ENCODE peak calls at places on chromosomes 12 and 14, in nine cellular contexts. One of them, this sample, is unnamed.

GRCh38 chr14:53156238-53156637 is 3.1 kb upstream of the DDHD1 start:
- DNase-seq in MCF 10A: no peak
- DNase-seq in RWPE1: no peak
- DNase-seq in tibial artery: no peak
- DNase-seq in HepG2: no peak
- DNase-seq in ovary: no peak
- DNase-seq in neural crest cell: no peak
- DNase-seq in left ventricle myocardium inferior: no peak
- DNase-seq in gastrocnemius medialis: no peak
- DNase-seq in this sample: no peak

GRCh38 chr12:69987453-69988102 is 162.6 kb downstream of the MYRFL start:
- DNase-seq in MCF 10A: peak
- DNase-seq in RWPE1: peak
- DNase-seq in tibial artery: no peak
- DNase-seq in HepG2: peak
- DNase-seq in ovary: no peak
- DNase-seq in neural crest cell: no peak
- DNase-seq in left ventricle myocardium inferior: no peak
- DNase-seq in gastrocnemius medialis: no peak
- DNase-seq in this sample: no peak

GRCh38 chr12:98955284-98955683 is 310.2 kb downstream of the APAF1 start:
- DNase-seq in MCF 10A: peak
- DNase-seq in RWPE1: peak
- DNase-seq in tibial artery: no peak
- DNase-seq in HepG2: peak
- DNase-seq in ovary: no peak
- DNase-seq in neural crest cell: no peak
- DNase-seq in left ventricle myocardium inferior: no peak
- DNase-seq in gastrocnemius medialis: no peak
- DNase-seq in this sample: no peak

GRCh38 chr12:16437281-16437816 is 89.9 kb downstream of the MGST1 start:
- DNase-seq in MCF 10A: peak
- DNase-seq in RWPE1: no peak
- DNase-seq in tibial artery: no peak
- DNase-seq in HepG2: no peak
- DNase-seq in ovary: no peak
- DNase-seq in neural crest cell: no peak
- DNase-seq in left ventricle myocardium inferior: no peak
- DNase-seq in gastrocnemius medialis: no peak
- DNase-seq in this sample: no peak

GRCh38 chr12:114952573-114953196 is 268.7 kb upstream of the TBX3 start:
- DNase-seq in MCF 10A: no peak
- DNase-seq in RWPE1: no peak
- DNase-seq in tibial artery: no peak
- DNase-seq in HepG2: no peak
- DNase-seq in ovary: no peak
- DNase-seq in neural crest cell: no peak
- DNase-seq in left ventricle myocardium inferior: peak
- DNase-seq in gastrocnemius medialis: peak
- DNase-seq in this sample: no peak

GRCh38 chr12:7346571-7347225 is 42.8 kb downstream of the ACSM4 start:
- DNase-seq in MCF 10A: peak
- DNase-seq in RWPE1: no peak
- DNase-seq in tibial artery: no peak
- DNase-seq in HepG2: no peak
- DNase-seq in ovary: no peak
- DNase-seq in neural crest cell: no peak
- DNase-seq in left ventricle myocardium inferior: no peak
- DNase-seq in gastrocnemius medialis: no peak
- DNase-seq in this sample: no peak

GRCh38 chr12:116813271-116814041 is 67.8 kb downstream of the HRK start:
- DNase-seq in MCF 10A: peak
- DNase-seq in RWPE1: peak
- DNase-seq in tibial artery: no peak
- DNase-seq in HepG2: no peak
- DNase-seq in ovary: no peak
- DNase-seq in neural crest cell: no peak
- DNase-seq in left ventricle myocardium inferior: no peak
- DNase-seq in gastrocnemius medialis: no peak
- DNase-seq in this sample: no peak

GRCh38 chr14:103894034-103894722 is 34.1 kb upstream of the TDRD9 start:
- DNase-seq in MCF 10A: no peak
- DNase-seq in RWPE1: no peak
- DNase-seq in tibial artery: no peak
- DNase-seq in HepG2: no peak
- DNase-seq in ovary: no peak
- DNase-seq in neural crest cell: no peak
- DNase-seq in left ventricle myocardium inferior: no peak
- DNase-seq in gastrocnemius medialis: no peak
- DNase-seq in this sample: no peak

GRCh38 chr14:100740931-100741330 is 14.2 kb downstream of the DLK1 start:
- DNase-seq in MCF 10A: no peak
- DNase-seq in RWPE1: no peak
- DNase-seq in tibial artery: peak
- DNase-seq in HepG2: no peak
- DNase-seq in ovary: peak
- DNase-seq in neural crest cell: no peak
- DNase-seq in left ventricle myocardium inferior: no peak
- DNase-seq in gastrocnemius medialis: no peak
- DNase-seq in this sample: no peak

GRCh38 chr14:65224799-65225198 is 122.5 kb upstream of the MAX start:
- DNase-seq in MCF 10A: peak
- DNase-seq in RWPE1: no peak
- DNase-seq in tibial artery: peak
- DNase-seq in HepG2: no peak
- DNase-seq in ovary: no peak
- DNase-seq in neural crest cell: no peak
- DNase-seq in left ventricle myocardium inferior: no peak
- DNase-seq in gastrocnemius medialis: no peak
- DNase-seq in this sample: no peak

DNA sequence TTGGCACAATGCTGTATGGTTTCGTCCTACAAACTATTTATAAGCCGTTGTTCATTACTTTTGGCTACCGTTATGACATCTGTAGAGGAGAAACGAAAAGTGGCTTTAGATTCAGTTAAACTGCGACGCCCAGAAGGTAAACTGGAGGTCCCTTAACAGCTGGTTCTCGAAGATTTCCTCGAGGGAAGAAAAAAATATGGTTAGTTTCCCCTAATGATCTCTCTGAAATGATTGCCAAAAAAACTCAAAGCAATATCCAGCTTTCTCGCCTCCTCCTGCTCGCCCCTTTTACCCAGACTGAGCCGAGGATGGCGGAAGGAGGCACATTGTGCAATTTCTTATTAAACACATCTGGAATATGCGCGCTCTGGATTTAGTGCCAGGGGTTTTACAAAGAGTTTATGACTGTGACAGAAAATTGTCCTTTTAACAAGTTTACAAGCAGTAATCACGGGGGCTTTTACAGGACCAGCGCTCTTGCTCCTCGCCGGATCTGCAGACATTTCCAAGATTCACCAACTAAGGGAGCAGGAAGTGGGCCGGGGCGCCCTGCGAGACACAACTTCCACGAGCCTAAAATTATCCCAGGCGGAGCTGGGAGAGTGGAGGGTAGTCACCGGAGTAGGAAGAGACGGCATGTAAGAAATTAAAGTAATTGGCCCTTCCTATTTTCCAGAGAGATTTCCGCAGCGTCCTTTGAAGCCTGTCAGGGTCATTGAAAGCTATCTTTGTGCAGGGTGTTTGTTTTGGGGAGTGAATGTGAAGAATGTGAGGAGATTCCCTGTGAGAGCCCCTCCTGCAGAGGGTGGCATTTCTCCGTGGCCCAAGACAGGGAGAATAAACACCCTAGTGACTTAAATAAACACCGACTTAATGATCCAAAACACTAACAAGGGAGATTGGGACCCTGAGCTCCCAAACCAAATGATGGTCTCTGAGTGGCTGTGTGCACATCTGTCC is 5.6 kb downstream of the SIX1 start:
- DNase-seq in MCF 10A: no peak
- DNase-seq in RWPE1: no peak
- DNase-seq in tibial artery: no peak
- DNase-seq in HepG2: peak
- DNase-seq in ovary: no peak
- DNase-seq in neural crest cell: no peak
- DNase-seq in left ventricle myocardium inferior: no peak
- DNase-seq in gastrocnemius medialis: peak
- DNase-seq in this sample: no peak
- TF ChIP-seq CTCF in MCF 10A: no peak
- TF ChIP-seq CTCF in RWPE1: no peak
- TF ChIP-seq CTCF in tibial artery: no peak
- TF ChIP-seq CTCF in HepG2: peak
- TF ChIP-seq CTCF in ovary: no peak
- TF ChIP-seq CTCF in neural crest cell: no peak
- TF ChIP-seq CTCF in left ventricle myocardium inferior: no peak
- TF ChIP-seq CTCF in gastrocnemius medialis: no peak
- TF ChIP-seq CTCF in this sample: no peak

DNA sequence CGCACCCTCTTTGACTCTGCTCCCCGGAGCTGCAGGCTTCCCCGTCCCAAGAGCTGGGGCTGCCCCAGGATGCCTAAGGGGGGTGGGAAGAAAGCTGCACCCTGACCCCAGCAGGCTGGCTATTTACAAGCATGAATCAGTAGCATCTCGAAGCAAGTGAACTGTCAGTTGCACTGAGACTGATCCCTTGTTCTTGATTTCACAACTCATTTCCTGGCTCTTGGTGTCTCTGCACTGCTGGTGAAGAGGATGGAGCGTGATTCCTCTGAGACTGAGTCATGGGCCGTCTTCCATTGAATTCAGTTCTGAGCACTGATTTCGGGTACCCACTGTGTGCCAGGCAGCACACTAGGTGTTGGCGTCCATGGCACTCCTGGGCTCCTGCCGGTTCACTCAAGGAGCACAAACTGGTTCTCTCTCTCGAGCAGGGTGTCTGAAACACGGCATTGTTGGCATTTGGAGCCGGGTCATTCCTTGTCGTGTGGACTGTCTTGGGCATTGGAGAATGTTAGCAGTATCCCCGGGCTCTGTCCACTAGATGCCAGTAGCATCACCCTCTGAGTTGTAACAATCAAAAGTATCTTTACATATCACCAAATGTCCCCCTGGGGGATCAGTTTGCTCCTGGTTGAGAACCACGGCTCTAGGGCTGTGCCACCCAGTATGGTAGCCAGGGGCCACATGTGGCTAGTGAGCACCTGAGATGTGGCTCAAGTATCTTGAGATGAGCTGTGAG is 86.9 kb downstream of the RIN3 start:
- DNase-seq in MCF 10A: peak
- DNase-seq in RWPE1: peak
- DNase-seq in tibial artery: no peak
- DNase-seq in HepG2: no peak
- DNase-seq in ovary: no peak
- DNase-seq in neural crest cell: no peak
- DNase-seq in left ventricle myocardium inferior: no peak
- DNase-seq in gastrocnemius medialis: no peak
- DNase-seq in this sample: no peak
- TF ChIP-seq CTCF in MCF 10A: no peak
- TF ChIP-seq CTCF in RWPE1: no peak
- TF ChIP-seq CTCF in tibial artery: no peak
- TF ChIP-seq CTCF in HepG2: no peak
- TF ChIP-seq CTCF in ovary: no peak
- TF ChIP-seq CTCF in neural crest cell: no peak
- TF ChIP-seq CTCF in left ventricle myocardium inferior: no peak
- TF ChIP-seq CTCF in gastrocnemius medialis: no peak
- TF ChIP-seq CTCF in this sample: no peak

GRCh38 chr12:117854339-117855012 is 114.3 kb downstream of the KSR2 start:
- DNase-seq in MCF 10A: peak
- DNase-seq in RWPE1: peak
- DNase-seq in tibial artery: no peak
- DNase-seq in HepG2: peak
- DNase-seq in ovary: no peak
- DNase-seq in neural crest cell: peak
- DNase-seq in left ventricle myocardium inferior: no peak
- DNase-seq in gastrocnemius medialis: no peak
- DNase-seq in this sample: no peak

GRCh38 chr12:117861691-117862090 is 107.1 kb downstream of the KSR2 start:
- DNase-seq in MCF 10A: no peak
- DNase-seq in RWPE1: no peak
- DNase-seq in tibial artery: no peak
- DNase-seq in HepG2: no peak
- DNase-seq in ovary: no peak
- DNase-seq in neural crest cell: no peak
- DNase-seq in left ventricle myocardium inferior: no peak
- DNase-seq in gastrocnemius medialis: no peak
- DNase-seq in this sample: no peak

GRCh38 chr12:117855165-117855564 is 113.6 kb downstream of the KSR2 start:
- DNase-seq in MCF 10A: no peak
- DNase-seq in RWPE1: no peak
- DNase-seq in tibial artery: no peak
- DNase-seq in HepG2: no peak
- DNase-seq in ovary: no peak
- DNase-seq in neural crest cell: no peak
- DNase-seq in left ventricle myocardium inferior: no peak
- DNase-seq in gastrocnemius medialis: no peak
- DNase-seq in this sample: no peak

GRCh38 chr12:117860111-117860510 is 108.7 kb downstream of the KSR2 start:
- DNase-seq in MCF 10A: no peak
- DNase-seq in RWPE1: no peak
- DNase-seq in tibial artery: no peak
- DNase-seq in HepG2: no peak
- DNase-seq in ovary: no peak
- DNase-seq in neural crest cell: no peak
- DNase-seq in left ventricle myocardium inferior: no peak
- DNase-seq in gastrocnemius medialis: no peak
- DNase-seq in this sample: no peak

GRCh38 chr12:117857632-117858274 is 111.0 kb downstream of the KSR2 start:
- DNase-seq in MCF 10A: peak
- DNase-seq in RWPE1: peak
- DNase-seq in tibial artery: no peak
- DNase-seq in HepG2: peak
- DNase-seq in ovary: no peak
- DNase-seq in neural crest cell: peak
- DNase-seq in left ventricle myocardium inferior: no peak
- DNase-seq in gastrocnemius medialis: no peak
- DNase-seq in this sample: no peak
- TF ChIP-seq CTCF in MCF 10A: peak
- TF ChIP-seq CTCF in RWPE1: peak
- TF ChIP-seq CTCF in tibial artery: no peak
- TF ChIP-seq CTCF in HepG2: peak
- TF ChIP-seq CTCF in ovary: no peak
- TF ChIP-seq CTCF in neural crest cell: peak
- TF ChIP-seq CTCF in left ventricle myocardium inferior: peak
- TF ChIP-seq CTCF in gastrocnemius medialis: no peak
- TF ChIP-seq CTCF in this sample: peak

DNA sequence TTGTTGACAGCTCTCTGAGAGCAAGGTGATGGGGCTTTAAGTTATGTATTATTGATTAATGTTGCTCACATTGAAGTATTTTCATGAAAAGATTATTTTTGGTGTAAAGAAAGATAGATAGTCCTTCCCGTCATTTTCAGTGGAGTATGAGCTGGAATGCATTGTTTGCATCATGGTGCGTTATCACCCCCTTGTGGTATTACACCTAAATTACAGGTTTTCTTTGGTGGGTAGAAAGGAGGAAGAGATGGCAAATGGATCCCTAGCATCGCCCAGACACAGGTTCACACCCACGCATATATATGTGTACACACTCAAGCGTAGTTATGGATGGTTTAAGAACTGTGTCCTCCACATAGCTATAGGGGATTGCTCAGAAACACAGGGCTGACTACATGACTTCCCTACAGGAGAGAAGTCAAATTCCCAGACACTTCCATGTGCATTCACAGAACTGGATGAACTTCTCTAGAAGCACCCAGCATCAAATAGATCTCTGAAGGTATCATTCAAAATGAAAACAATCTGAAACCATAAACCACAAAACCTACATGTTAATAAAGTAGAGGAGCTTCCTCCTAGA is 14.4 kb upstream of the SERPINA10 start:
- DNase-seq in MCF 10A: peak
- DNase-seq in RWPE1: no peak
- DNase-seq in tibial artery: no peak
- DNase-seq in HepG2: peak
- DNase-seq in ovary: no peak
- DNase-seq in neural crest cell: no peak
- DNase-seq in left ventricle myocardium inferior: no peak
- DNase-seq in gastrocnemius medialis: no peak
- DNase-seq in this sample: no peak
- TF ChIP-seq CTCF in MCF 10A: peak
- TF ChIP-seq CTCF in RWPE1: no peak
- TF ChIP-seq CTCF in tibial artery: no peak
- TF ChIP-seq CTCF in HepG2: peak
- TF ChIP-seq CTCF in ovary: no peak
- TF ChIP-seq CTCF in neural crest cell: peak
- TF ChIP-seq CTCF in left ventricle myocardium inferior: no peak
- TF ChIP-seq CTCF in gastrocnemius medialis: no peak
- TF ChIP-seq CTCF in this sample: peak